ENCODE peak calls at places on chromosomes 7 and 10, in five cellular contexts. V is neural crest cell; Q is NCI-H1092 treated with DMSO at 0.1 percent for 48 hours; G is stimulated activated CD8-positive, alpha-beta memory T cell treated with anti-CD3 and anti-CD28 coated beads, Interleukin-4, amount 100 ng/mL, for 48 hours; C is occipital lobe. X is an unnamed sample.
A peak's percentile ranks its signal among the peaks of the same experiment; 100 is the strongest.

GRCh38 chr7:110870926-110871325 is 220.0 kb upstream of the LRRN3 start:
- DNase-seq in V (no peak), Q (no peak), G (no peak), C (no peak), X (no peak)

GRCh38 chr10:66827353-66827752 is 98.5 kb upstream of the LRRTM3 start:
- DNase-seq in V (no peak), Q (no peak), G (no peak), C (no peak), X (peak; percentile 61)

GRCh38 chr10:17009228-17009700 is 120.3 kb downstream of the CUBN start:
- DNase-seq in V (no peak), Q (no peak), G (no peak), C (no peak), X (peak; percentile 44)

GRCh38 chr10:624605-625334 is 64.7 kb downstream of the DIP2C start:
- DNase-seq in V (peak; percentile 45), Q (peak; percentile 3), G (no peak), C (peak; percentile 92), X (peak; percentile 90)

GRCh38 chr7:92297736-92298135 is 52.0 kb downstream of the ANKIB1 start:
- DNase-seq in V (no peak), Q (no peak), G (no peak), C (no peak), X (no peak)

GRCh38 chr10:126387041-126387908 is 1.0 kb downstream of the ADAM12 start:
- DNase-seq in V (peak; percentile 74), Q (peak; percentile 34), G (peak; percentile 64), C (peak; percentile 60), X (peak; percentile 93)

GRCh38 chr10:44383749-44384600 is 922 bp downstream of the CXCL12 start:
- DNase-seq in V (no peak), Q (no peak), G (peak; percentile 21), C (no peak), X (peak; percentile 73)

GRCh38 chr10:124533266-124533665 is 71.6 kb downstream of the LHPP start:
- DNase-seq in V (no peak), Q (no peak), G (no peak), C (no peak), X (no peak)

GRCh38 chr10:9579110-9579705 is 1438.5 kb upstream of the CELF2 start:
- DNase-seq in V (no peak), Q (no peak), G (no peak), C (no peak), X (no peak)

GRCh38 chr10:77456414-77456813 is 181.2 kb downstream of the KCNMA1 start:
- DNase-seq in V (no peak), Q (peak; percentile 80), G (no peak), C (no peak), X (no peak)

GRCh38 chr7:388461-388960 is 98.5 kb downstream of the FOXL3 start:
- DNase-seq in V (no peak), Q (peak; percentile 12), G (no peak), C (no peak), X (no peak)

GRCh38 chr7:12119638-12120303 is 91.3 kb upstream of the TMEM106B start:
- DNase-seq in V (peak; percentile 2), Q (no peak), G (no peak), C (no peak), X (no peak)

GRCh38 chr10:113907166-113907565 is 52.7 kb downstream of the NHLRC2 start:
- DNase-seq in V (no peak), Q (no peak), G (no peak), C (no peak), X (peak; percentile 54)

GRCh38 chr10:129968937-129969527 is 5.0 kb upstream of the EBF3 start:
- DNase-seq in V (peak; percentile 84), Q (peak; percentile 30), G (peak; percentile 74), C (no peak), X (peak; percentile 50)

GRCh38 chr10:89502556-89502955 is 32.8 kb downstream of the SLC16A12 start:
- DNase-seq in V (no peak), Q (no peak), G (no peak), C (no peak), X (no peak)

GRCh38 chr10:385571-386300 is 250.5 kb downstream of the ZMYND11 start:
- DNase-seq in V (no peak), Q (no peak), G (no peak), C (no peak), X (no peak)

GRCh38 chr10:133364645-133365431 is 7.0 kb upstream of the FUOM start:
- DNase-seq in V (no peak), Q (peak; percentile 71), G (no peak), C (no peak), X (no peak)

GRCh38 chr10:99432047-99432446 is 1.6 kb upstream of the GOT1 start:
- DNase-seq in V (no peak), Q (no peak), G (no peak), C (no peak), X (no peak)

GRCh38 chr10:120573355-120573754 is 116.3 kb downstream of the PLPP4 start:
- DNase-seq in V (no peak), Q (no peak), G (no peak), C (no peak), X (no peak)

GRCh38 chr10:128608791-128609190 is 482.6 kb upstream of the MKI67 start:
- DNase-seq in V (no peak), Q (no peak), G (no peak), C (no peak), X (no peak)

GRCh38 chr10:118850418-118851061 is 95.8 kb upstream of the CACUL1 start:
- DNase-seq in V (peak; percentile 77), Q (peak; percentile 30), G (peak; percentile 94), C (no peak), X (peak; percentile 61)

GRCh38 chr10:46020871-46021553 is 9.4 kb downstream of the NCOA4 start:
- DNase-seq in V (no peak), Q (no peak), G (no peak), C (no peak), X (peak; percentile 29)

GRCh38 chr10:115417585-115418265 is 324.6 kb downstream of the ATRNL1 start:
- DNase-seq in V (peak; percentile 11), Q (no peak), G (no peak), C (no peak), X (peak; percentile 50)

GRCh38 chr10:93069245-93069561 is 4.5 kb upstream of the CYP26A1 start:
- DNase-seq in V (no peak), Q (no peak), G (no peak), C (no peak), X (no peak)

GRCh38 chr7:157358041-157358752 is 21.4 kb downstream of the DNAJB6 start:
- DNase-seq in V (no peak), Q (no peak), G (no peak), C (no peak), X (no peak)

GRCh38 chr7:38863609-38864291 is 45.2 kb downstream of the VPS41 start:
- DNase-seq in V (no peak), Q (peak; percentile 20), G (no peak), C (no peak), X (peak; percentile 19)

GRCh38 chr7:18693401-18693800 is 197.9 kb downstream of the HDAC9 start:
- DNase-seq in V (no peak), Q (no peak), G (no peak), C (no peak), X (peak; percentile 79)

GRCh38 chr10:110420401-110421193 is 77.1 kb upstream of the DUSP5 start:
- DNase-seq in V (no peak), Q (peak; percentile 28), G (no peak), C (no peak), X (peak; percentile 43)

GRCh38 chr10:3215336-3215860 is 42.8 kb upstream of the PITRM1 start:
- DNase-seq in V (no peak), Q (no peak), G (no peak), C (no peak), X (no peak)

GRCh38 chr10:45599021-45599603 is 73.5 kb downstream of the ZFAND4 start:
- DNase-seq in V (no peak), Q (no peak), G (no peak), C (no peak), X (no peak)

GRCh38 chr10:62248465-62248864 is 20.2 kb downstream of the RTKN2 start:
- DNase-seq in V (no peak), Q (no peak), G (no peak), C (no peak), X (no peak)

GRCh38 chr10:52170776-52171175 is 143.3 kb upstream of the DKK1 start:
- DNase-seq in V (no peak), Q (no peak), G (no peak), C (no peak), X (no peak)

GRCh38 chr7:42155836-42156540 is 81.0 kb downstream of the GLI3 start:
- DNase-seq in V (no peak), Q (no peak), G (no peak), C (no peak), X (peak; percentile 48)

GRCh38 chr10:66941491-66941890 is 15.7 kb downstream of the LRRTM3 start:
- DNase-seq in V (no peak), Q (no peak), G (no peak), C (peak; percentile 51), X (no peak)

GRCh38 chr10:123970207-123970926 is 78.8 kb upstream of the CPXM2 start:
- DNase-seq in V (no peak), Q (no peak), G (no peak), C (no peak), X (no peak)

GRCh38 chr10:132396495-132397035 is 435 bp upstream of the PWWP2B start:
- DNase-seq in V (peak; percentile 53), Q (no peak), G (peak; percentile 60), C (no peak), X (peak; percentile 83)

GRCh38 chr7:158534598-158534997 is 53.0 kb downstream of the PTPRN2 start:
- DNase-seq in V (no peak), Q (no peak), G (no peak), C (no peak), X (no peak)

GRCh38 chr7:576524-577277 is 57.1 kb upstream of the PDGFA start:
- DNase-seq in V (no peak), Q (no peak), G (no peak), C (no peak), X (no peak)

GRCh38 chr7:900331-901040 is 24.1 kb downstream of the GET4 start:
- DNase-seq in V (no peak), Q (no peak), G (no peak), C (no peak), X (no peak)

GRCh38 chr7:108609643-108610042 is 40.0 kb downstream of the DNAJB9 start:
- DNase-seq in V (no peak), Q (no peak), G (no peak), C (no peak), X (no peak)

X was measured in astrocyte of the hippocampus.